ENCODE peak calls at places on chromosome 16, in five cellular contexts. F is brain microvascular endothelial cell, S is psoas muscle, M is GM20000, X is prostate gland. T is an unnamed sample.

GRCh38 chr16:35795361-35796029 is 2336.1 kb downstream of the TP53TG3F start:
- DNase-seq in F (no peak), S (no peak), M (no peak), X (no peak), T (no peak)

GRCh38 chr16:64437706-64438329 is 684.0 kb downstream of the CDH11 start:
- DNase-seq in F (no peak), S (no peak), M (no peak), X (no peak), T (no peak)

GRCh38 chr16:85524630-85525463 is 88.3 kb upstream of the GSE1 start:
- DNase-seq in F (no peak), S (peak), M (no peak), X (no peak), T (no peak)

GRCh38 chr16:1277945-1278282 is 22.0 kb downstream of the TPSD1 start:
- DNase-seq in F (no peak), S (no peak), M (no peak), X (no peak), T (no peak)

GRCh38 chr16:6008656-6009055 is 911.1 kb upstream of the EEF2KMT start:
- DNase-seq in F (no peak), S (no peak), M (no peak), X (no peak), T (no peak)

GRCh38 chr16:27826081-27826892 is 237.2 kb downstream of the GSG1L start:
- DNase-seq in F (no peak), S (no peak), M (no peak), X (no peak), T (no peak)

GRCh38 chr16:69848635-69849545 is 86.8 kb downstream of the WWP2 start:
- DNase-seq in F (peak), S (peak), M (no peak), X (peak), T (no peak)

GRCh38 chr16:85151603-85152413 is 39.5 kb upstream of the CIBAR2 start:
- DNase-seq in F (peak), S (peak), M (peak), X (peak), T (peak)

GRCh38 chr16:56999409-57000270 is 10.3 kb downstream of the NLRC5 start:
- DNase-seq in F (no peak), S (no peak), M (peak), X (no peak), T (peak)

GRCh38 chr16:84175351-84176081 is 11.3 kb downstream of the TAF1C start:
- DNase-seq in F (peak), S (peak), M (peak), X (peak), T (peak)

GRCh38 chr16:3015865-3016521 is 2.0 kb downstream of the CLDN6 start:
- DNase-seq in F (no peak), S (no peak), M (no peak), X (no peak), T (no peak)

GRCh38 chr16:3188925-3189825 is 1.2 kb downstream of the OR1F1 start:
- DNase-seq in F (peak), S (no peak), M (peak), X (no peak), T (peak)

DNA sequence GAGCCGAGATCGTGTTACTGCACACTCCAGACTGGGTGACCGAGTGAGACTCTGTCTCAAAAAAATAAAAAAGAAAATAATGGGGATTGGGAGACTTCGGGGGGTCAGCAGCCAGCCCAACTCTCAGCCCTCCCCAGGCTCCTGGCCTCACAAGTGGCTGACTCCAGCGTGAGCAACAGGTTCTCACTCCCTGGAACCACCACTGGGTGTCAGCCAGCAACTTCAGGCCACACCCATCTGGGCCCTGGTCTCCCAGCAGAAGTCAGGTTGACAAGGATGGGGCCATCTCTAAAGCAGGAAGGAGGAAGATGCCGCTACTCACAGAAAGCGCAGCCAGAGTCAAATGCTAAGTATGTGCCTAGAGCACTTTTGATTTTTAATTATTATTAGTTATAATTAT is 139.4 kb downstream of the C16orf78 start:
- DNase-seq in F (no peak), S (no peak), M (no peak), X (no peak), T (no peak)
- TF ChIP-seq CTCF in F (peak), S (peak), M (no peak), X (no peak), T (peak)

GRCh38 chr16:9371713-9372448 is 280.4 kb downstream of the HAPSTR1 start:
- DNase-seq in F (no peak), S (no peak), M (no peak), X (no peak), T (no peak)
- TF ChIP-seq CTCF in F (no peak), S (no peak), M (no peak), X (no peak), T (no peak)

GRCh38 chr16:10644092-10644491 is 50.6 kb downstream of the TEKT5 start:
- DNase-seq in F (no peak), S (no peak), M (no peak), X (no peak), T (no peak)

GRCh38 chr16:10640934-10641333 is 53.8 kb downstream of the TEKT5 start:
- DNase-seq in F (no peak), S (no peak), M (no peak), X (no peak), T (no peak)

GRCh38 chr16:10641953-10642949 is 52.5 kb downstream of the TEKT5 start:
- DNase-seq in F (no peak), S (no peak), M (no peak), X (no peak), T (no peak)

GRCh38 chr16:10641555-10641952 is 53.2 kb downstream of the TEKT5 start:
- DNase-seq in F (no peak), S (no peak), M (no peak), X (no peak), T (no peak)

GRCh38 chr16:10642964-10643363 is 51.8 kb downstream of the TEKT5 start:
- DNase-seq in F (no peak), S (no peak), M (no peak), X (no peak), T (no peak)
- TF ChIP-seq CTCF in F (no peak), S (no peak), M (no peak), X (no peak), T (no peak)

DNA sequence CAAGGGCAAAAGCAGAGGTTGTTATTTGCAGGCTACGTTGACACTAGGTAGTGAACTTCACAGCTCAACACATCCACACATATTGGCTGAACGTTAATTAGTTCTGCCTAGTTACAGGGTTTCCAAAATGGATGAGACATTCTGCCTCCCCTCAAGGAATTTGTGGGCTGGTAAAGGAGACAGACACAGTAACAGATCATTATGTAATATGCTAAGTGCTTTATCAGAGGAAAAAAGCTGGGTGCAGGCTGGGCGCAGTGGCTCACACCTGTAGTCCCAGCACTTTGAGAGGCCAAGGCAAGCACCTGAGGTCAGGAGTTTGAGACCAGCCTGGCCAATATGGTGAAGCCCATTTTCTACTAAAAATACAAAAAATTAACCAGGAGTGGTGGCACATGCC is 26.2 kb downstream of the BMERB1 start:
- DNase-seq in F (no peak), S (no peak), M (no peak), X (no peak), T (no peak)
- TF ChIP-seq CTCF in F (no peak), S (no peak), M (no peak), X (no peak), T (no peak)

DNA sequence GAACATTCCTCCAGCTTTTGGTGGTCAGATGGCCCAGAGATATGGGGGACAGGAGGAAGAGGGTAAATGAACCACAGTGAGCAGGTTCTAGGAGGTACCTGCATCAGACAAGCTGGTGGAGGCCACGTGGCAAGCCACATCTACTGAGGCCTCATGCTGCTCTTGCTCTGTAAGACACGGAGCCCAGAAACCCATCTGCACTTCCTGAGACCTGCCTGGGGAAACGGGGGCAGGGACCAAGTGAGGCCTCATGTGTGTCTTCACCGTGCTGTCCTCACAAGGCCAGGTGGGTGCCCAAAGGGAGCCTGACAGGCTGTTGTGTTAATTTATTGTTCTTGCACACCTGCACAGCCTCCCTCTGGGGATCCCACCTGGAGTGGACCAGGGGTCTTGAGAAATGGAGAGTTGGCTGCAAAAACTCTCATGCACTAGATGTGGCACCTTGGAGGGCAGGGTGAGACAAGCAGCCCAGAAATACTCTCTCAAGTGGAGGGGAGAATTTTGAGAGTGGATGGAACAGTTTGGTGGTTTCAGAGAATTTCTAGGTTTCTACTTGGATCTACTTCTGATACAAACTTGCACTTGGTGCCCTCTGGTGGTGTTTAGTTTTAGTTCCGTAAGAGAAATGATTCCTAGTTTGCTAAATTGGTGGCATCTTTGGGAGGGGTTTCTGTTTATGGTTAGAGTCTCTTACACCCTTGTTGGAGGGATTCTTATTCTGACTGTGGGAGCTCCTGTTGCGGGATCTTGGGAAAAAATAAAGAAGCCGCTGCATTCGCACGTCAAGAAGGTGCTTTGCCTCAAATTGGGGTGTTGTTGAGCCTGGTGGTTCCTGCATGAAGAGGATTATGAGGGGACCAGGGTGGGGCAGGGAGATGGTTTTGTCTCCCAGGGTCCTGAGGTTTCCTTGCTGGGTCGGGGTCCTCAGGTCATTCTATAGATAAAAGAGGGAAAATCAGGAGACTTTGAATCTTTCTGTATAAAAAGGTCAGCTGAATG is 47.5 kb downstream of the SLC6A2 start:
- DNase-seq in F (peak), S (no peak), M (peak), X (peak), T (peak)
- TF ChIP-seq CTCF in F (peak), S (peak), M (no peak), X (no peak), T (peak)

DNA sequence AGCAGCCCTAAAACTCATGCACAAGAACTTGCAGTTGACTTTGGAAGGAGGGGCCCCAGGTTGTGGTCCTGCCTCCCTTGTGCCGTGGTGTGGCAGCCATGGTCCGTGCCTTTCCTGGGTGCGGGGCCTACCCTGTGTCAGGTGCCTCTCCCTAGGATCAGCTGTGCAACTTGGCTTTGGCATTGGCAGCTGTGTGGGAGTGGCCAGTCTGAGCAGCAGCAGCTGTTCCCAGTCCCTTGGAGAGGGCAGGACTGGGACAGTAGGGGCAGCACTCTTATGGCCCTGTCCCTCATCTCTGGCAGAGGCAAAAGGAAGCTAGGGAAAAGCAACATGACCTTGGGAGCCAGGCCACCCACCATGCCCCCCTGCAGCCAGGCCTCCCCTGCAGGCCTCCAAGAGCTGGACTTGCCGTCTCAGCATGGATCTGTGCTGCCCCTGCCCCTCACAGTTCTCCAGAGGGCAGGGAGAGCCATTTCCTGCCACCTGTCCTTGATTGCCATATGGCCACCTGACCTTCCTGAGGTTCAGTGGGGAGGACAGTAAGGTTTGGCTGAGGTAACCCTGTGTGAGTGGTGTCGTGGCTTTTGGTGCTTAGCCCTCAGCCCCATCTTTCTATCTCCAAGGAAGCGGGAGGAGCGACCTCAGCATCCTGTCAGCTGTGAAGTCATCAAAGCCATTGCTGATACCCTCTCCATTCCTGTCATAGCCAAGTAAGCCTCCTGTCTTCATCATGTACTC is 15.5 kb upstream of the NFATC3 start:
- DNase-seq in F (no peak), S (peak), M (no peak), X (no peak), T (no peak)
- TF ChIP-seq CTCF in F (no peak), S (no peak), M (no peak), X (no peak), T (no peak)

GRCh38 chr16:89575247-89576172 is at the start of gene CPNE7:
- DNase-seq in F (no peak), S (peak), M (peak), X (no peak), T (peak)

GRCh38 chr16:89576173-89577054 is 856 bp downstream of the CPNE7 start:
- DNase-seq in F (no peak), S (peak), M (no peak), X (no peak), T (no peak)

GRCh38 chr16:89573826-89574680 is 1.5 kb upstream of the CPNE7 start:
- DNase-seq in F (no peak), S (peak), M (no peak), X (no peak), T (no peak)

GRCh38 chr16:89572478-89573205 is 2.9 kb upstream of the CPNE7 start:
- DNase-seq in F (no peak), S (peak), M (no peak), X (no peak), T (no peak)

GRCh38 chr16:89574681-89575246 is 794 bp upstream of the CPNE7 start:
- DNase-seq in F (no peak), S (peak), M (peak), X (no peak), T (peak)
- TF ChIP-seq CTCF in F (peak), S (peak), M (peak), X (no peak), T (peak)

DNA sequence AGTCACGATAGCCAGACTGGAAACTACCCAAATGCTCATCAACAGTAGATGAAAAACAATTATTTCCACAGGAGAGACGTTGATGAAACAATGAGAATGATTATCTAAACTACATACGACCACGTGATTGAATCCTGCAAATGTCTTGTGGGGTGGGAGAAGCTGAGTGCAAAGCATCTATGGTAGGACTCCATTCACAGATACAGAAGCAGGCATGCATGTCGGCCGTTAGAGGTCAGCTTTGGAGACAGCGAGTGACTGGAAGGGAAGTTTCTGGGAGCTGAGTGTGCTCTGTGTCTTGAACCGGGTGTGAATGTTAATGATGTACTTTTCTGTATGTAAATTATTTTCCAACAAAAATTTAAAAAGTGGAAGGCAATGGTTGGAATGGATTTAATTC is 71.5 kb upstream of the DNAJA2 start:
- DNase-seq in F (no peak), S (no peak), M (no peak), X (no peak), T (no peak)
- TF ChIP-seq CTCF in F (peak), S (no peak), M (peak), X (no peak), T (no peak)

DNA sequence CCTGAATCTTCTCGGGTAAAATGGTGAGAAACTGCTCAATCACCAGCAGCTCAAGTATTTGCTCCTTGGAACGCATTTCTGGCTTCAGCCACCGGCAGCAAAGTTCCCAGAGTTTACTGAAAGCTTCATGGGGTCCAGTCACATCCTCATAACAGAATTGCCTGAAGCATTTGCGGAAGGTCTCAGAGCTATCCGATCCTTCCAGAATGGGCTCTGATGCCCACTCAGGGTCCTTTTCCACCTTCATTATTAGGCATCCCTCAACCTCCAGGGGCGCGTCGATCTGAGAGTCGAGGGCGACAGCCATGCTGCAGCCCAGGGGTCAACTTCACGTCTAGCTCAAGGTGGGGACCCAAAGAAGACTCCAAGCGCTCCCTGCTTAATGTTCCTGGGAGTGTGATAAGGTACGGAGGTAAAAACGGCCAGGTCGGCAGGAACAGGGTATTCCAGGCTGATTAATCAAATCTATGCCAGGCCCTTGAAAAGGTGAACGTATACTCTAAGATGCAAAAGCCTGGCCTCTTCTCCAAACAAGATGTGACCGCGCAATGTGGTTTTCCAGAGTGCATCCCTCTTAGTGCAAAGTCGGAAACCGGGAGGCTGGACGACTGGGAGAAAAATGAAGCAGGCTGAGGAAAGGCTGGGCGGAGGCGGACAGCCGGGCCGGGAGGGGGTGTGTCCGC is 683 bp downstream of the ZKSCAN2 start:
- DNase-seq in F (peak), S (no peak), M (peak), X (peak), T (no peak)
- TF ChIP-seq CTCF in F (peak), S (no peak), M (no peak), X (no peak), T (no peak)

T was measured in GM10248.